ENCODE peak calls at places on chromosomes 5 and 9, in ten cellular contexts. G is DMS53; F is activated T-cell treated with anti-CD3 and anti-CD28 coated beads, Interleukin-2, amount 50 U/mL, for 24 hours; S is HS-27A; V is neural progenitor cell; Z is heart left ventricle; T is iPS-NIHi11; J is heart right ventricle; X is mesothelial cell of epicardium; H is stimulated activated CD4-positive, alpha-beta T cell treated with anti-CD3 and anti-CD28 coated beads, Interleukin-4, amount 100 ng/mL, for 1 hour. O is an unnamed sample.

GRCh38 chr9:129052592-129052991 is 16.2 kb downstream of the MIGA2 start:
- DNase-seq in X (no peak), Z (peak; percentile 71), S (no peak), T (peak; percentile 63), H (no peak), G (peak; percentile 82), F (no peak), V (no peak), J (peak; percentile 84), O (no peak)

GRCh38 chr9:108275906-108276305 is 579.9 kb downstream of the ACTL7B start:
- DNase-seq in J (no peak), V (no peak), S (no peak), G (no peak), F (no peak), X (no peak), Z (no peak), T (no peak), H (no peak), O (no peak)

GRCh38 chr9:479951-480350 is 265.3 kb downstream of the DOCK8 start:
- DNase-seq in J (no peak), Z (no peak), T (no peak), X (no peak), F (no peak), G (no peak), V (no peak), H (no peak), S (no peak), O (no peak)

GRCh38 chr9:93094294-93095204 is 1.5 kb upstream of the CARD19 start:
- DNase-seq in J (peak; percentile 58), T (no peak), F (no peak), Z (peak; percentile 70), S (no peak), X (no peak), H (no peak), G (peak; percentile 30), V (peak; percentile 27), O (no peak)

GRCh38 chr5:63555874-63556273 is 406.4 kb downstream of the HTR1A start:
- DNase-seq in X (no peak), Z (no peak), H (no peak), T (no peak), G (peak; percentile 24), J (no peak), F (no peak), S (no peak), V (no peak), O (no peak)

GRCh38 chr5:53642006-53642405 is 81.6 kb downstream of the NDUFS4 start:
- DNase-seq in Z (no peak), G (no peak), V (peak; percentile 3), J (no peak), H (no peak), S (no peak), T (peak; percentile 37), F (no peak), X (no peak), O (no peak)

GRCh38 chr5:35129921-35130485 is 82.3 kb upstream of the AGXT2 start:
- DNase-seq in G (peak; percentile 12), X (no peak), S (no peak), V (no peak), J (no peak), H (peak; percentile 30), F (peak; percentile 49), Z (no peak), T (no peak), O (no peak)

GRCh38 chr5:33997331-33997983 is 10.4 kb downstream of the AMACR start:
- DNase-seq in J (no peak), G (peak; percentile 80), V (peak; percentile 58), X (no peak), T (peak; percentile 67), F (no peak), Z (peak; percentile 26), H (no peak), S (no peak), O (peak; percentile 74)

GRCh38 chr5:114010362-114010761 is 351.5 kb upstream of the KCNN2 start:
- DNase-seq in F (no peak), H (no peak), V (no peak), J (no peak), G (no peak), T (no peak), S (no peak), X (no peak), Z (no peak), O (no peak)

GRCh38 chr5:134552301-134552700 is 26.8 kb downstream of the JADE2 start:
- DNase-seq in J (peak; percentile 77), T (no peak), X (no peak), G (no peak), S (peak; percentile 84), F (no peak), Z (peak; percentile 78), H (no peak), V (no peak), O (no peak)